ENCODE peak calls at places on chromosomes 16 and 17, in eight cellular contexts. D, U, Z, W, R, A, X and M are unnamed samples. For H3K27me3 and H3K4me1, the result is how much of the 10 kb centered on the place peaks cover.

GRCh38 chr16:81889896-81890634 is 111.0 kb downstream of the PLCG2 start:
- DNase-seq in A (no peak), Z (no peak), X (peak), W (peak), R (peak), U (peak), D (no peak), M (no peak)

GRCh38 chr16:63663155-63663554 is 1458.7 kb downstream of the CDH11 start:
- DNase-seq in U (no peak), R (no peak), D (no peak), W (no peak), X (no peak), Z (no peak), A (no peak), M (no peak)

GRCh38 chr16:70635356-70636016 is 10.9 kb upstream of the IL34 start:
- DNase-seq in Z (peak), R (no peak), D (no peak), W (no peak), X (no peak), U (no peak), A (no peak), M (no peak)

GRCh38 chr17:28745052-28745776 is 1.4 kb downstream of the TRAF4 start:
- DNase-seq in X (peak), W (peak), D (no peak), R (peak), A (peak), U (peak), Z (no peak), M (no peak)

GRCh38 chr16:19861811-19862327 is 22.8 kb downstream of the GPRC5B start:
- DNase-seq in X (no peak), U (no peak), D (no peak), A (peak), Z (no peak), W (no peak), R (no peak), M (no peak)

GRCh38 chr17:55655777-55656176 is 66.9 kb downstream of the TMEM100 start:
- DNase-seq in D (no peak), R (no peak), X (no peak), U (no peak), Z (no peak), A (no peak), W (no peak), M (no peak)

GRCh38 chr16:69535123-69536050 is 30.4 kb upstream of the NFAT5 start:
- DNase-seq in U (no peak), W (no peak), D (no peak), R (no peak), Z (no peak), A (no peak), X (no peak), M (no peak)

GRCh38 chr16:83310816-83311215 is 497.0 kb upstream of the HSBP1 start:
- DNase-seq in U (no peak), W (no peak), R (no peak), D (no peak), Z (no peak), A (no peak), X (no peak), M (no peak)

GRCh38 chr16:88854306-88855111 is 2.2 kb downstream of the GALNS start:
- DNase-seq in R (no peak), X (no peak), Z (no peak), W (no peak), U (peak), D (no peak), A (peak), M (no peak)

GRCh38 chr17:63696381-63696961 is 3.5 kb downstream of the LIMD2 start:
- DNase-seq in Z (no peak), A (no peak), U (peak), D (no peak), X (peak), W (no peak), R (peak), M (peak)

GRCh38 chr16:7405166-7405565 is 72.5 kb downstream of the RBFOX1 start:
- DNase-seq in R (peak), X (peak), Z (peak), A (peak), U (no peak), W (peak), D (peak), M (no peak)

GRCh38 chr16:85615014-85615851 is 2.1 kb downstream of the GSE1 start:
- DNase-seq in U (peak), D (no peak), R (peak), W (peak), X (peak), Z (peak), A (peak), M (no peak)

GRCh38 chr16:70573451-70574121 is 50.0 kb downstream of the SF3B3 start:
- DNase-seq in R (peak), A (no peak), U (no peak), X (no peak), D (no peak), Z (peak), W (no peak), M (no peak)

GRCh38 chr16:88023366-88023765 is 72.1 kb downstream of the BANP start:
- DNase-seq in W (no peak), R (no peak), U (no peak), X (no peak), Z (no peak), D (no peak), A (no peak), M (no peak)

GRCh38 chr17:7549401-7550055 is 670 bp downstream of the TNFSF12 start:
- DNase-seq in D (no peak), W (peak), A (peak), Z (peak), R (peak), U (peak), X (peak), M (no peak)

GRCh38 chr16:52837251-52837650 is 215.4 kb downstream of the CHD9NB start:
- DNase-seq in A (no peak), X (no peak), U (no peak), R (no peak), Z (no peak), D (no peak), W (no peak), M (no peak)

GRCh38 chr16:11738742-11739544 is 3.7 kb downstream of the TXNDC11 start:
- DNase-seq in R (no peak), U (peak), Z (no peak), D (no peak), X (no peak), A (no peak), W (no peak), M (no peak)

GRCh38 chr17:73089918-73090317 is 2.6 kb downstream of the SLC39A11 start:
- DNase-seq in A (no peak), Z (no peak), W (no peak), U (no peak), R (peak), X (peak), D (no peak), M (no peak)

GRCh38 chr16:66845791-66846221 is 1.6 kb downstream of the CA7 start:
- DNase-seq in R (no peak), U (no peak), A (no peak), W (no peak), D (no peak), Z (no peak), X (no peak), M (no peak)

GRCh38 chr17:43958953-43959352 is 5.2 kb upstream of the PYY start:
- DNase-seq in X (no peak), Z (no peak), A (no peak), R (no peak), U (no peak), W (no peak), D (no peak), M (no peak)

GRCh38 chr17:30332057-30332542 is 1.8 kb downstream of the TMIGD1 start:
- DNase-seq in R (no peak), A (no peak), U (peak), Z (no peak), D (no peak), X (no peak), W (no peak), M (peak)

GRCh38 chr16:23902223-23903000 is 66.6 kb downstream of the PRKCB start:
- DNase-seq in X (no peak), Z (no peak), U (no peak), R (no peak), W (no peak), D (no peak), A (no peak), M (no peak)

GRCh38 chr16:58042886-58043515 is 17.4 kb downstream of the MMP15 start:
- DNase-seq in Z (no peak), R (no peak), W (no peak), A (no peak), X (no peak), U (no peak), D (no peak), M (no peak)

GRCh38 chr16:78669994-78670393 is 570.5 kb downstream of the WWOX start:
- DNase-seq in D (no peak), R (peak), A (no peak), Z (peak), W (no peak), X (no peak), U (no peak), M (no peak)

GRCh38 chr17:82772026-82772425 is 20.2 kb downstream of the TBCD start:
- DNase-seq in U (peak), D (no peak), A (no peak), W (no peak), Z (no peak), R (peak), X (peak), M (no peak)

GRCh38 chr17:59680314-59680713 is 26.9 kb downstream of the PTRH2 start:
- DNase-seq in Z (no peak), D (no peak), U (no peak), A (no peak), X (no peak), R (no peak), W (no peak), M (no peak)

GRCh38 chr16:11780988-11781680 is 15.9 kb downstream of the ZC3H7A start:
- DNase-seq in Z (no peak), R (no peak), D (no peak), A (no peak), U (no peak), X (no peak), W (no peak), M (no peak)

GRCh38 chr16:29154100-29154499 is 169.2 kb downstream of the LAT start:
- DNase-seq in U (no peak), X (no peak), A (no peak), D (peak), W (no peak), R (no peak), Z (no peak), M (no peak)

GRCh38 chr17:2416010-2416734 is 15.3 kb upstream of the MNT start:
- DNase-seq in R (peak), Z (peak), W (peak), A (peak), U (peak), D (peak), X (peak), M (peak)

GRCh38 chr17:1029196-1029911 is 32.4 kb downstream of the TIMM22 start:
- DNase-seq in A (no peak), X (no peak), R (peak), W (no peak), U (no peak), Z (peak), D (no peak), M (no peak)

GRCh38 chr16:48542020-48542473 is 67.9 kb downstream of the N4BP1 start:
- DNase-seq in X (no peak), D (peak), Z (peak), A (peak), R (peak), W (no peak), U (peak), M (no peak)

GRCh38 chr16:25035494-25036405 is 20.6 kb upstream of the ARHGAP17 start:
- DNase-seq in U (no peak), A (no peak), D (no peak), R (no peak), Z (no peak), X (no peak), W (no peak), M (no peak)

GRCh38 chr16:8867483-8868271 is 1.1 kb downstream of the CARHSP1 start:
- DNase-seq in A (no peak), Z (peak), U (peak), D (no peak), R (no peak), X (peak), W (peak), M (no peak)

GRCh38 chr17:45248132-45248936 is 13.6 kb downstream of the SPATA32 start:
- DNase-seq in A (peak), D (no peak), Z (no peak), X (peak), W (peak), R (peak), U (peak), M (peak)

GRCh38 chr16:85174871-85175723 is 62.8 kb upstream of the CIBAR2 start:
- DNase-seq in W (no peak), X (no peak), D (no peak), R (no peak), A (peak), U (no peak), Z (no peak), M (no peak)

GRCh38 chr17:67245694-67246397 is 850 bp upstream of the HELZ start:
- DNase-seq in Z (peak), X (peak), U (peak), A (peak), D (peak), R (peak), W (peak), M (peak)

GRCh38 chr16:67013823-67014640 is 14.9 kb upstream of the CBFB start:
- DNase-seq in Z (peak), U (peak), W (peak), D (peak), X (peak), R (peak), A (peak), M (peak)

GRCh38 chr17:50661348-50661747 is 26.7 kb downstream of the ABCC3 start:
- DNase-seq in A (no peak), Z (no peak), R (no peak), X (no peak), W (no peak), D (no peak), U (no peak), M (no peak)

GRCh38 chr17:1491406-1492248 is 859 bp downstream of the MYO1C start:
- DNase-seq in Z (peak), R (peak), W (peak), A (peak), D (peak), U (peak), X (peak), M (peak)

GRCh38 chr17:15782809-15783208 is 50.7 kb downstream of the TBC1D26 start:
- DNase-seq in R (peak), D (peak), W (peak), Z (peak), A (peak), U (peak), X (peak), M (no peak)

GRCh38 chr17:61255609-61256008 is 144.0 kb upstream of the TBX2 start:
- DNase-seq in D (no peak), Z (no peak), X (no peak), U (no peak), W (no peak), R (no peak), A (no peak), M (no peak)

GRCh38 chr17:61254894-61255293 is 144.7 kb upstream of the TBX2 start:
- DNase-seq in D (no peak), X (no peak), A (no peak), U (no peak), W (no peak), R (no peak), Z (no peak), M (no peak)

GRCh38 chr17:61253293-61253801 is 146.3 kb upstream of the TBX2 start:
- DNase-seq in Z (peak), D (no peak), W (no peak), A (no peak), R (peak), U (no peak), X (no peak), M (no peak)

GRCh38 chr17:61251939-61252865 is 147.4 kb upstream of the TBX2 start:
- DNase-seq in X (peak), A (peak), Z (peak), D (peak), W (peak), U (no peak), R (peak), M (no peak)

DNA sequence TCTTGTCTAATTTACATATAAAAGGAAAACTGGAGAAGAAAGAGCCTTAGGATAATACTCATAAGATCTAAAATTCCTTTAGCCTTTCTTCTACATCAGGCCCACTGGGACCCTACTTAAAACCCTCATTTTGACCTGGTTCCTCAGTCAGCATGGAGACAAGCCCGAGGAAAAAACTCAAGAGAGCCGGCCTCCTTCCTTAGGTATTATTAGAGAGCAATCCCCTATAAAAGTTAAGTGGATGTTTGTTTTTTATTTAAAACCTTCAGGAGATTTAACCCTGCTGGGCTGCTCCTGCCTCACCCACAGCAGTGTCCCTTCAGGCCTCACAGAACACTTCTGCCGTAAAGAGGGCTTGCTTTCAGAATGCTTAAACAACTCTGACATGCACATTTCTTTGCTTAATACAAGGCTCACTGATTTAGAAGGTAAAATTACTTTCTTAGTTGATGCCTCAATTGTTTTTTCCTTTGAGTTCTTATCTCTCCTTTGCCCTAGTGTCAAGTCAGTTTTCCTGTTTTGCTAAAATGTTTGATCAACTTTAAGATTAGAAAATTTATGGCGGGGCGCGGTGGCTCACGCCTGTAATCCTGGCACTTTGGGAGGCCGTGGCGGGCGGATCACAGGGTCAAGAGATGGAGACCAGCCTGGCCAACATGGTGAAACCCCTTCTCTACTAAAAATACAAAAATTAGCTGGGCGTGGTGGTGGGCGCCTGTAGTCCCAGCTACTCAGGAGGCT is 145.5 kb upstream of the TBX2 start:
- DNase-seq in R (no peak), Z (no peak), X (no peak), W (no peak), A (no peak), U (no peak), D (no peak), M (no peak)
- H3K27me3 ChIP-seq in R (under half), Z (under half), X (under half), W (under half), A (under half), U (under half), D (under half), M (under half)

GRCh38 chr17:78132086-78132676 is 1.6 kb downstream of the TMC8 start:
- DNase-seq in A (peak), Z (no peak), W (peak), D (peak), U (peak), X (peak), R (peak), M (peak)

GRCh38 chr17:78130080-78130438 is 512 bp upstream of the TMC8 start:
- DNase-seq in U (no peak), W (no peak), X (no peak), Z (no peak), D (no peak), A (no peak), R (no peak), M (no peak)

GRCh38 chr17:78130439-78131101 is at the start of gene TMC8:
- DNase-seq in U (peak), A (no peak), R (peak), W (no peak), D (peak), Z (no peak), X (peak), M (peak)

GRCh38 chr17:78132767-78133178 is 2.2 kb downstream of the TMC8 start:
- DNase-seq in U (no peak), R (no peak), X (no peak), D (no peak), Z (no peak), A (no peak), W (no peak), M (no peak)

GRCh38 chr17:78131172-78132085 is 858 bp downstream of the TMC8 start:
- DNase-seq in U (peak), D (peak), A (no peak), Z (no peak), W (peak), R (no peak), X (no peak), M (peak)
- H3K4me1 ChIP-seq in U (half or more), D (half or more), A (half or more), Z (half or more), W (under half), R (under half), X (half or more), M (half or more)

GRCh38 chr16:72935896-72936295 is 112.0 kb downstream of the ZFHX3 start:
- DNase-seq in X (no peak), Z (no peak), A (no peak), D (no peak), U (no peak), W (no peak), R (peak), M (no peak)

GRCh38 chr16:72932050-72932449 is 115.9 kb downstream of the ZFHX3 start:
- DNase-seq in U (no peak), R (no peak), X (no peak), A (no peak), D (no peak), Z (no peak), W (no peak), M (no peak)

GRCh38 chr16:72936408-72936807 is 111.5 kb downstream of the ZFHX3 start:
- DNase-seq in Z (no peak), X (no peak), A (no peak), U (no peak), D (no peak), R (no peak), W (no peak), M (no peak)

GRCh38 chr16:72934661-72935403 is 113.1 kb downstream of the ZFHX3 start:
- DNase-seq in U (no peak), X (no peak), D (no peak), Z (no peak), W (no peak), R (no peak), A (no peak), M (no peak)

GRCh38 chr16:72932677-72933335 is 115.1 kb downstream of the ZFHX3 start:
- DNase-seq in R (no peak), Z (no peak), U (no peak), A (no peak), X (no peak), W (no peak), D (no peak), M (no peak)
- H3K27ac ChIP-seq in R (peak), Z (peak), U (no peak), A (peak), X (no peak), W (no peak), D (no peak), M (no peak)

GRCh38 chr17:34254146-34254545 is 939 bp upstream of the CCL2 start:
- DNase-seq in Z (no peak), X (no peak), U (no peak), A (no peak), D (no peak), R (no peak), W (no peak), M (no peak)
- H3K27me3 ChIP-seq in Z (under half), X (under half), U (under half), A (under half), D (under half), R (under half), W (under half), M (under half)

DNA sequence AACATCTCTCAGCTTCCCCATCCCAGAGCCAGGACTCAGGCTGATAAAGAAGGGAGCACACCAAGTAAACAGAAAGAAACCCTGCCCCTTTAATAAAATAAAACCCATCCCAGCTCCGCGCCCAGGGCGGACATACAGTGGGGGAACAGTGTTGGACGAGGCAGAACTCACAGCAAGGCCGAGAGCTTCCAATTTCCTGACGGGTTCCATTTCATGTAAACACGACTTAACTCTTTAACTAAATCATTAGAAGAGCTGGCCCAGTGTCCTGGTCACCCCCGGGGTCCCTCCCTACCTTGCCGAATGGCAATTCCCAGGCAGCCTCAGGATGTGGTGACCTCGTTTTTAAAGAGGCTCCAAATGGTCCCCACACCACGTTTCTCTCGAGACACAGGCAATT is 340.7 kb downstream of the FOXL1 start:
- DNase-seq in W (no peak), X (no peak), R (no peak), U (no peak), A (no peak), D (no peak), Z (no peak), M (no peak)
- H3K4me1 ChIP-seq in W (under half), X (under half), R (under half), U (under half), A (under half), D (under half), Z (under half), M (under half)

GRCh38 chr16:68090109-68090508 is 4.9 kb downstream of the NFATC3 start:
- DNase-seq in Z (no peak), W (no peak), D (no peak), X (no peak), R (no peak), A (no peak), U (peak), M (no peak)
- H3K27ac ChIP-seq in Z (no peak), W (no peak), D (no peak), X (no peak), R (no peak), A (no peak), U (peak), M (no peak)